ENCODE peak calls at places on chromosomes 1 and 21, in seven cellular contexts. A is heart right ventricle, N is aorta, D is lung, F is suprapubic skin, U is esophagus squamous epithelium, Y is Karpas-422. O is an unnamed sample.

GRCh38 chr1:35599411-35599810 is 26.3 kb downstream of the TFAP2E start:
- DNase-seq in F (no peak), A (no peak), Y (no peak), D (no peak), U (no peak), N (no peak), O (no peak)

GRCh38 chr1:91537281-91538069 is 36.8 kb downstream of the CDC7 start:
- DNase-seq in Y (no peak), F (no peak), U (no peak), D (no peak), A (no peak), N (no peak), O (no peak)

GRCh38 chr1:24952413-24952841 is 22.4 kb upstream of the RUNX3 start:
- DNase-seq in D (no peak), U (no peak), Y (peak; percentile 55), N (peak; percentile 21), A (no peak), F (no peak), O (peak; percentile 36)

GRCh38 chr1:155816351-155816750 is 40.7 kb downstream of the GON4L start:
- DNase-seq in A (no peak), F (no peak), U (no peak), Y (no peak), N (no peak), D (no peak), O (no peak)

GRCh38 chr1:33288976-33289857 is 31.7 kb downstream of the A3GALT2 start:
- DNase-seq in U (no peak), D (no peak), F (peak; percentile 65), Y (no peak), N (peak; percentile 79), A (no peak), O (no peak)

GRCh38 chr1:101653482-101653946 is 343.2 kb downstream of the OLFM3 start:
- DNase-seq in A (no peak), U (no peak), F (no peak), Y (peak; percentile 65), D (no peak), N (no peak), O (no peak)

GRCh38 chr1:205053296-205053695 is 10.3 kb downstream of the CNTN2 start:
- DNase-seq in A (no peak), D (no peak), N (no peak), Y (no peak), F (no peak), U (no peak), O (no peak)

GRCh38 chr1:98792123-98792522 is 130.6 kb downstream of the SNX7 start:
- DNase-seq in Y (no peak), U (no peak), F (no peak), N (no peak), D (no peak), A (no peak), O (no peak)

GRCh38 chr1:80218112-80218511 is 1211.6 kb upstream of the ADGRL4 start:
- DNase-seq in Y (peak; percentile 68), F (no peak), D (no peak), A (no peak), N (no peak), U (no peak), O (no peak)

GRCh38 chr1:18957532-18958295 is 1.2 kb upstream of the IFFO2 start:
- DNase-seq in D (no peak), Y (no peak), U (no peak), A (no peak), N (peak; percentile 28), F (no peak), O (no peak)

GRCh38 chr1:44640178-44640865 is 34.0 kb downstream of the TMEM53 start:
- DNase-seq in D (no peak), F (no peak), N (no peak), Y (no peak), A (no peak), U (no peak), O (no peak)

GRCh38 chr1:98660941-98661543 is 479 bp upstream of the SNX7 start:
- DNase-seq in Y (no peak), U (no peak), N (no peak), A (no peak), F (no peak), D (no peak), O (no peak)

GRCh38 chr1:151773698-151774097 is 10.4 kb upstream of the MRPL9 start:
- DNase-seq in N (no peak), Y (no peak), D (no peak), A (no peak), U (no peak), F (no peak), O (no peak)

GRCh38 chr1:93576346-93576745 is 105.3 kb downstream of the BCAR3 start:
- DNase-seq in D (no peak), N (no peak), U (no peak), F (no peak), A (peak; percentile 38), Y (no peak), O (no peak)

GRCh38 chr1:31593136-31593665 is 16.9 kb downstream of the TINAGL1 start:
- DNase-seq in Y (no peak), A (no peak), F (no peak), U (no peak), N (no peak), D (no peak), O (no peak)

GRCh38 chr1:154716012-154716411 is 108.0 kb upstream of the ADAR start:
- DNase-seq in A (no peak), Y (no peak), N (no peak), D (peak; percentile 39), F (no peak), U (no peak), O (peak; percentile 57)

GRCh38 chr21:42154237-42155044 is 64.5 kb upstream of the ABCG1 start:
- DNase-seq in D (no peak), Y (no peak), U (no peak), N (no peak), F (peak; percentile 67), A (no peak), O (no peak)

GRCh38 chr1:108897865-108898720 is 21.3 kb downstream of the GPSM2 start:
- DNase-seq in U (no peak), D (no peak), N (no peak), Y (peak; percentile 85), F (no peak), A (no peak), O (peak; percentile 45)

GRCh38 chr1:231950732-231951131 is 324.1 kb downstream of the DISC1 start:
- DNase-seq in D (no peak), A (no peak), N (no peak), Y (no peak), U (no peak), F (no peak), O (no peak)

GRCh38 chr1:9593147-9593491 is 4.4 kb downstream of the TMEM201 start:
- DNase-seq in Y (no peak), A (no peak), U (no peak), D (no peak), N (peak; percentile 69), F (no peak), O (no peak)

GRCh38 chr1:9591669-9592509 is 3.2 kb downstream of the TMEM201 start:
- DNase-seq in A (no peak), D (no peak), Y (no peak), N (peak; percentile 70), U (no peak), F (no peak), O (no peak)

GRCh38 chr1:9593492-9594465 is 5.1 kb downstream of the TMEM201 start:
- DNase-seq in A (peak; percentile 75), Y (peak; percentile 91), N (peak; percentile 84), F (no peak), D (peak; percentile 55), U (no peak), O (no peak)

GRCh38 chr1:9590945-9591668 is 2.4 kb downstream of the TMEM201 start:
- DNase-seq in F (no peak), U (no peak), Y (peak; percentile 77), D (no peak), A (no peak), N (peak; percentile 73), O (no peak)

GRCh38 chr1:9592510-9593075 is 3.9 kb downstream of the TMEM201 start:
- DNase-seq in D (no peak), N (peak; percentile 51), Y (no peak), F (no peak), A (no peak), U (no peak), O (no peak)
- H3K4me1 ChIP-seq in D (peaks cover 17% of the 10 kb centered on the region), N (no peaks in the 10 kb centered on the region), Y (peaks cover 47% of the 10 kb centered on the region), F (peaks cover 55% of the 10 kb centered on the region), A (peaks cover 82% of the 10 kb centered on the region), U (peaks cover 61% of the 10 kb centered on the region), O (peaks cover 28% of the 10 kb centered on the region)

DNA sequence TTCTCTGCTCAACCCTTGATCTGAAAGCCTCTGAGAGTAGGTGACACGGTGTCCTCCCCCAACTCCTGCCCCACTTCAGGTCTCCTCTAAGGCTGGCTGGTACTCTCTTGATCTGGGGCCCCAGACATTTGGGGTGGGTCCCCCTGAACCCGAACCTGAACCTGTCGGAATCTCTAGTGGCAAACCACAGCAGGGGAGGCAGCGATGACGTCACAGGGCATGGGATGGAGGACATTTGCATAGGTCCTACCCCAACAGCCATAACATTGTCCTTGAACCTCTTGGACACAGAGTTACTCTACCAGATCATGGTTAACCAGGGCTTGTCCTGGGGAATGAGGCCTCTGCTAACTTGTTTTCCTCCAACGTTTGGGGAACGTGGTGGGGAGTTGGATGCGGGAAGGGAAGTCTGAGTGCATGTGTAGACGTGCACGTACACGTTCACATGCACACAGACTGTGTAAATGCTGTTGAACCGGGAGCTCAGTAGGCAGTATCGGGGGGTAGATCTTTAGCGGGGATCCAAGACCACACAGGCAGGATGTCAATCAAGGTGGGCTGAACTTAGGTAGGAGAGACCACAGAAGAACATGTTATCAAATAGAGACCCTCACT is 32.4 kb downstream of the CITED4 start:
- DNase-seq in D (no peak), Y (no peak), N (peak; percentile 40), A (no peak), U (no peak), F (no peak), O (no peak)
- H3K27ac ChIP-seq in D (no peak overlapping the region), Y (no peak overlapping the region), N (no peak overlapping the region), A (no peak overlapping the region), U (no peak overlapping the region), F (no peak overlapping the region), O (no peak overlapping the region)

GRCh38 chr1:51875836-51876235 is 2.7 kb downstream of the NRDC start:
- DNase-seq in N (no peak), A (no peak), U (no peak), D (no peak), Y (no peak), F (no peak), O (no peak)
- H3K4me3 ChIP-seq in N (no peak overlapping the region), A (no peak overlapping the region), U (no peak overlapping the region), D (no peak overlapping the region), Y (no peak overlapping the region), F (no peak overlapping the region), O (no peak overlapping the region)

DNA sequence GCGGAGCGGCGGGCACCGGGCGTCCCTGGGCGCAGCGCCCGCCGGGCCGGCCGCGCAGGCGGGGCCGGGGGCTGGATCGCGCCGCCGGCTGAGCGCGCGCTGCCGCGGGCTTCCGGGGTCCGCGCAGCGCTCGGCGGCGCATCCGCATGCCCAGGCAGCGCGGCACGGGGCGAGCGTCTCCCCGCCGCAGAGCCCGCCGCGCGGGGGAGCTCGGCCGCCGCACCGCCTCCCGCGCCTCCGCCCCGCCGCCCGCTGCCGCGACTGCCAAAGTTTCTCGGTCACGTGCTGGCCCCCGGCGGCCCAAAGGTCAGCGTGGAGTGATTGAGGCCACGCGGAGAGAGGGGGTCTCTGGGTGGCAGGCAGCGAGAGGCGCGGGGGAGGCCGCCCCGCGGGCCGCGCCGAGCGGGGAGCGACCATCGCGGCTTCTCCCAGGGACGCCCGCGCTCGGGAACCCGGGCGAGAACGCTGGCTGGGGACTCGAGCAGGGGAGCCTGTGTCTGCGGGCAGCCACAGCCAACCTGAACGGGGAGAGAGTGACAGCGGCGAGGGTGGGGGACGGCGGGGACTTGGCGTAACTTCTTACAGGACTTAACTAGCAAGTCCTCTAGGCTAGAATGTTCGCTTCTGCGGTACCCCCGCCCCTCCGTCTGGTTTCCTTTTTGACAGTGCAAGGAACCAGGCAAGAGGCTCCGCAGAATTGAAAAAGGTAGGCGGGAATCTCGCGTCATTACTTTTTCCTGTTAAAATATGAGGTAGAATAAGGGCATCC is at the start of gene ILDR2:
- DNase-seq in Y (peak; percentile 73), U (no peak), N (peak; percentile 86), F (no peak), D (peak; percentile 48), A (peak; percentile 55), O (no peak)
- H3K4me1 ChIP-seq in Y (peaks cover 74% of the 10 kb centered on the region), U (peaks cover 19% of the 10 kb centered on the region), N (no peaks in the 10 kb centered on the region), F (peaks cover 14% of the 10 kb centered on the region), D (no peaks in the 10 kb centered on the region), A (peaks cover 17% of the 10 kb centered on the region), O (peaks cover 13% of the 10 kb centered on the region)

O was measured in CD8-positive, alpha-beta memory T cell.